ENCODE peak calls at places on chromosome 21, in six cellular contexts. V is ascending aorta, Z is psoas muscle, I is IMR-90, S is RWPE2, U is PC-3. K is an unnamed sample. For H3K36me3, the result is how much of the 10 kb centered on the place peaks cover.

GRCh38 chr21:17527711-17528110 is 14.9 kb downstream of the CXADR start:
- DNase-seq in Z (no peak), U (no peak), S (no peak), V (no peak), I (no peak), K (no peak)

GRCh38 chr21:33940164-33940563 is 24.6 kb upstream of the ATP5PO start:
- DNase-seq in U (no peak), V (no peak), S (no peak), I (peak), Z (no peak), K (no peak)

GRCh38 chr21:39850333-39850732 is 16.9 kb upstream of the PCP4 start:
- DNase-seq in U (no peak), I (no peak), S (no peak), Z (no peak), V (no peak), K (no peak)

GRCh38 chr21:37800122-37800455 is 116.2 kb downstream of the KCNJ6 start:
- DNase-seq in S (no peak), U (no peak), V (no peak), I (no peak), Z (no peak), K (no peak)

GRCh38 chr21:42230636-42231035 is 11.7 kb downstream of the ABCG1 start:
- DNase-seq in I (no peak), V (no peak), U (no peak), S (no peak), Z (no peak), K (no peak)

GRCh38 chr21:45941338-45941710 is 40.2 kb upstream of the COL6A1 start:
- DNase-seq in U (no peak), S (no peak), I (no peak), V (no peak), Z (no peak), K (no peak)

GRCh38 chr21:46052703-46053651 is 44.9 kb upstream of the COL6A2 start:
- DNase-seq in V (peak), Z (no peak), I (peak), S (no peak), U (peak), K (no peak)

GRCh38 chr21:45977396-45977795 is 4.2 kb upstream of the COL6A1 start:
- DNase-seq in I (no peak), S (no peak), Z (peak), U (no peak), V (peak), K (no peak)

GRCh38 chr21:29650561-29651022 is 289.2 kb downstream of the GRIK1 start:
- DNase-seq in I (no peak), U (no peak), Z (no peak), S (no peak), V (no peak), K (no peak)

DNA sequence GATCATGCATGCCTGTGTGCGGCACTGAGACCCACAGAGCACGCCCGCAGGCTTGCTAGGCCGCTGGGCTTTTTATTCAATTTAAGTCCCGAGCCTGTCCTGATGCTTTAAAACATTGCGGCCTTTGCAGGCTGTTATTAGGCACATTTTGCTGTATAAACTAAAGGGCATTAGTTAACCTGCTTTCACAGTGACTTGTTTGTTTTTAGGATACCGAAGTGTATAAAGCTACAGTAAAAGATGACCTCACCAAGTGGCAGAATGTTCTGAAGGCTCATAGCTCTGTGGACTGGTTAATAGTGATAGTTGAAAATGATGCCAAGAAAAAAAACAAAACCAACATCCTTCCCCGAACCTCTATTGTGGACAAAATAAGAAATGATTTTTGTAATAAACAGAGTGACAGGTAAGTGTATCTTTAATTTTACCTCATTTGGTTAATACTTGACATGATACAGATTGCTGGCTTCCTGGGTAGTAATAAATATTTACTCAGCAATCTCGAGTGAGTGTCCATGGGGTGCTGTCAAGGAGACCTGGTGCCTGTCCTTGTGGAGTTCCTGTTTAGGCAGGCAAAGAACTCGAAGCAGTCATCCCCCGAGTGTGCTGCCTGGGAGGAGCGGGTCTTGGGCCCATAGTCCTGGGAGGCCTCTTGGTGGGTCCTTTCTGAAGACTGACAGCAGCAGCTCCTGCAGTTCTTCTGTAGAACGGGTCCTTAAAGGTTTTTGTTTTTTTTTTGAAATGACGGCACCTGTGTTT is 40.1 kb downstream of the TRAPPC10 start:
- DNase-seq in I (peak), U (no peak), V (no peak), Z (no peak), S (no peak), K (no peak)
- H3K36me3 ChIP-seq in I (under half), U (under half), V (under half), Z (under half), S (under half), K (under half)

GRCh38 chr21:27426196-27426595 is 459.3 kb upstream of the ADAMTS5 start:
- DNase-seq in I (no peak), V (no peak), S (no peak), Z (no peak), U (no peak), K (no peak)

GRCh38 chr21:27425172-27425571 is 458.3 kb upstream of the ADAMTS5 start:
- DNase-seq in Z (no peak), U (no peak), S (no peak), V (no peak), I (no peak), K (no peak)

GRCh38 chr21:27423906-27424595 is 457.2 kb upstream of the ADAMTS5 start:
- DNase-seq in Z (no peak), I (peak), S (no peak), V (no peak), U (no peak), K (no peak)

GRCh38 chr21:27424601-27425000 is 457.7 kb upstream of the ADAMTS5 start:
- DNase-seq in Z (no peak), I (peak), U (no peak), S (no peak), V (no peak), K (no peak)

GRCh38 chr21:27425574-27425973 is 458.7 kb upstream of the ADAMTS5 start:
- DNase-seq in Z (no peak), U (no peak), S (no peak), V (no peak), I (peak), K (no peak)
- H3K27ac ChIP-seq in Z (no peak), U (no peak), S (no peak), V (peak), I (no peak), K (no peak)

DNA sequence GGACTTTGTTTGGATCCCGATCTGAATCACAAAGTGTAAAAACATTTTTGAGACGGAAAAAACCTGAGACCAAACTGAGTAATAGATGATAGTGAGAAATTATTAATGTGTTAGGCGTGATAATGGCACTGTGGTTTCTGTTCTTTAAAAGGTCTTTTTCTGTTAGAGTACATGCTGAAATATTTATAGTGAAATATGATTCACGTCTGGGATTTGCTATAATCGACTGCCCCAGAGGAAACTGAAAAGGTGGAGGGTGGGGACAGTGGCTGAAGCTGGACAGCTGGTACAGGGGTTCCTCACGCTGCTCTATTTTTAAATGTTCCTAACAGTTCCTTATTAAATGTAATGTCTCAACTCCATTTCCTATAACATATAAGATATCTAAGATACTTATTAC is 11.2 kb downstream of the URB1 start:
- DNase-seq in I (no peak), V (peak), U (no peak), Z (no peak), S (no peak), K (no peak)
- H3K36me3 ChIP-seq in I (under half), V (under half), U (half or more), Z (half or more), S (half or more), K (half or more)

GRCh38 chr21:15327637-15328265 is 263.0 kb upstream of the NRIP1 start:
- DNase-seq in U (no peak), S (no peak), V (no peak), I (no peak), Z (no peak), K (no peak)

GRCh38 chr21:15333943-15334342 is 269.1 kb upstream of the NRIP1 start:
- DNase-seq in V (no peak), U (no peak), Z (no peak), I (no peak), S (no peak), K (no peak)

GRCh38 chr21:15330872-15331271 is 266.1 kb upstream of the NRIP1 start:
- DNase-seq in Z (no peak), S (no peak), V (no peak), U (no peak), I (no peak), K (no peak)

DNA sequence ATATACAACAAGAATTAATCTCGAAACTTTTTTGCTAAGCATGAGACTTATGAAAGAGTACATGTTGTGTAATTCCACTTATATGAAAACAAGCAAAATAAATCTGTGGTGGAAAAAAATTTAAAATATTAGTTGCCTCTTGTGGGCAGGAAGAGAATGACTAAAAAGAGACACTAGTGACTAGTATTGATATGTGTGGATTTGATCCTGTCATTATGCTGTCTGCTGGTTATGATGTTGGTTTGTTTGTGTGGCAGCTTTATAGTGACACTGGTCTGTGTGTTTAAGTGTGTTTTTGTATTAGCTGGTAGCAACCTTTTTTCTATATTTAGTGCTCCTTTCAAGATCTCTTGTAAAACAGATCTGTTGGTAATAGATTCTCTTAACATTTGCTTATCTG is 267.8 kb upstream of the NRIP1 start:
- DNase-seq in Z (no peak), U (no peak), I (no peak), S (no peak), V (no peak), K (no peak)
- H3K27ac ChIP-seq in Z (no peak), U (no peak), I (no peak), S (no peak), V (no peak), K (no peak)